ENCODE peak calls at places on chromosomes 12 and 14, in six cellular contexts. I is WTC11, Y is GM12865, M is GM13976, S is ascending aorta, B is breast epithelium. J is an unnamed sample.

GRCh38 chr14:101965796-101966718 is 1.7 kb downstream of the DYNC1H1 start:
- DNase-seq in Y (no peak), I (no peak), S (no peak), B (no peak), M (no peak), J (no peak)

GRCh38 chr14:35341454-35342159 is 49.4 kb downstream of the PSMA6 start:
- DNase-seq in S (peak), Y (no peak), M (peak), I (peak), B (peak), J (peak)

GRCh38 chr14:31025335-31026075 is at the start of gene AP4S1:
- DNase-seq in I (peak), B (peak), Y (peak), M (peak), S (no peak), J (peak)

GRCh38 chr14:27040552-27040951 is 442.7 kb upstream of the NOVA1 start:
- DNase-seq in Y (no peak), B (no peak), M (no peak), S (no peak), I (no peak), J (no peak)

GRCh38 chr12:65465766-65466547 is 187.5 kb downstream of the MSRB3 start:
- DNase-seq in S (no peak), M (no peak), B (no peak), I (no peak), Y (no peak), J (no peak)

GRCh38 chr12:113155641-113156040 is 6.1 kb downstream of the CFAP73 start:
- DNase-seq in I (no peak), B (no peak), S (no peak), Y (no peak), M (no peak), J (no peak)

GRCh38 chr14:93008381-93008780 is 85.4 kb downstream of the CHGA start:
- DNase-seq in B (no peak), I (no peak), Y (no peak), M (no peak), S (no peak), J (no peak)

GRCh38 chr12:116366456-116366776 is 88.9 kb upstream of the MED13L start:
- DNase-seq in M (no peak), S (no peak), B (peak), I (no peak), Y (no peak), J (no peak)

GRCh38 chr14:95340201-95340697 is 20.5 kb upstream of the CLMN start:
- DNase-seq in I (no peak), S (no peak), B (peak), M (no peak), Y (no peak), J (no peak)

GRCh38 chr12:104566244-104566993 is 109.7 kb downstream of the CHST11 start:
- DNase-seq in B (no peak), Y (no peak), M (no peak), I (no peak), S (no peak), J (no peak)

GRCh38 chr14:58272589-58273372 is 25.6 kb upstream of the ARID4A start:
- DNase-seq in M (no peak), I (no peak), B (no peak), S (no peak), Y (peak), J (no peak)

GRCh38 chr14:88225721-88226120 is 97.3 kb downstream of the KCNK10 start:
- DNase-seq in I (no peak), Y (no peak), M (no peak), B (no peak), S (no peak), J (no peak)

GRCh38 chr14:105275267-105275946 is 25.4 kb downstream of the BRF1 start:
- DNase-seq in B (no peak), M (no peak), S (no peak), I (no peak), Y (no peak), J (no peak)

GRCh38 chr12:45439039-45439438 is 223.1 kb downstream of the ANO6 start:
- DNase-seq in M (no peak), B (no peak), Y (no peak), S (no peak), I (no peak), J (no peak)

GRCh38 chr12:41802803-41803202 is 341.9 kb downstream of the GXYLT1 start:
- DNase-seq in Y (no peak), B (no peak), S (no peak), I (no peak), M (no peak), J (no peak)

GRCh38 chr12:9869307-9870161 is at the start of gene CLEC2B:
- DNase-seq in I (no peak), B (no peak), M (no peak), S (no peak), Y (peak), J (no peak)

GRCh38 chr12:60148109-60148508 is 552.3 kb downstream of the SLC16A7 start:
- DNase-seq in Y (no peak), M (no peak), S (no peak), B (no peak), I (no peak), J (no peak)

GRCh38 chr14:86708846-86709339 is 1178.9 kb downstream of the FLRT2 start:
- DNase-seq in B (no peak), I (no peak), M (no peak), Y (no peak), S (no peak), J (no peak)

GRCh38 chr14:95296595-95297365 is 22.9 kb downstream of the CLMN start:
- DNase-seq in S (no peak), Y (no peak), I (no peak), B (no peak), M (no peak), J (no peak)

GRCh38 chr12:120276734-120277133 is 11.2 kb upstream of the PXN start:
- DNase-seq in M (no peak), S (no peak), I (no peak), B (no peak), Y (no peak), J (no peak)

GRCh38 chr14:78448483-78449094 is 278.4 kb downstream of the NRXN3 start:
- DNase-seq in M (peak), S (no peak), B (no peak), I (peak), Y (peak), J (peak)
- TF ChIP-seq CTCF in M (peak), S (no peak), B (no peak), I (peak), Y (peak), J (no peak)

DNA sequence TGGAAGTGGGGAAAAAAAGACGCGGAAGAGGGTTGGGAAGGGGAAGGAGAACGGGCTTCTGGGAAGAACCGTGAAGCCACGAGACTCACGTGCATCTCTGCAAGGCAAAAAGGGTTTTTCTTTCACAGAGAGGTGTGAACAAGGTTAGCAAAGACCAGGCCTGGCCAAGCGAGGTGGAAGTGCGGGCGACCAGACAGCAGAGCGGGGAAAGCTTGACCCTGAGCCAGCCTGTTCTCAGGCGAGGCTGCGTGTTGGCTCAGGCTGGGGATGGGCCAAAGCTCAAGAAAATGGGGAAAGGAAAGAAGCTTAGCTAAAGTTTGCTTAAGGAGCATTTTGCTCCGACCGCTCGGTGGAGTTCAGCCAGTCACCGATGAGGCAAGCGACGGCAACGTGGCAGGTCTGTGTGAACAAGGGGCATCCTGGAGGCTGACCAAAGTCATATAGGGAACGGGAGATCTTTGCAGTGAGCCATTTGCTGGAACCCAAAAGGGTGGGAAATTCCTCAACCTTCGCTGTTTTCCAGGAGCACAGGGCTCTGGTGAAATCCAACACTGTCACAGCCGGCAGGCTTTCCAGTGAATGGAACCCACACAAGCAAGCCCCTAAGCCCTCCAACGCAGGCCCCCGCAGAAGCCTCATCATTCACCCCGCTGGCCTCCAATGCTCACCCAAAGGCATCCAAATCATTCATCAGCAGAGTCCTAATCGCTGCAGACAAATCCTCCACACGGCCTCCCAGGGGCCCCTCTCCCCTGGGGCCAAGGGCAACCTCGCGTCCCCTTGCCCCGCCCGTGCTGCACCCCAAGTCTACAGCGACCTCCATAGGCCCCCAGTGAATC is 793 bp downstream of the ZNF605 start:
- DNase-seq in B (no peak), I (no peak), Y (peak), S (no peak), M (peak), J (no peak)
- TF ChIP-seq CTCF in B (no peak), I (no peak), Y (peak), S (no peak), M (peak), J (no peak)

DNA sequence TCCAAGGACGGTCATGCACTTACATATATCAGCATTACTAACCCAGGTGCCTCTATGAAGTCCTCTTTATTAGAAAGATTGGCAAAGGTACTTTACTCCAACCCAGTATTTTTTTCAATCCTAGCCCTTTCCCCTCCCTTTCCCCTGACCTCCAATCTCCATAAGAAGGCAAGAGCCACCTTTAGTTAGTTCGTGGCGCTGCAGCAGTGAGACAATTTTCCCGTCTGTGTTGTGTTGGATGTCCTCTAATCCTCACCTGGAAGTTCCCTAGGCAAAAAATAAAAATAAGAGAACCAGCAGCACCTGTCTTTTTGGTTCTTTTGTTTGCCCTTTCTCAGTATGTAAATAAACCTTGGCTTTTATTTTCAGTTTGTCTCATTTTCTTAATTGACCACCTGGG is 439.6 kb upstream of the LRFN5 start:
- DNase-seq in I (no peak), Y (no peak), M (no peak), B (no peak), S (no peak), J (no peak)
- TF ChIP-seq CTCF in I (no peak), Y (no peak), M (no peak), B (no peak), S (no peak), J (no peak)

GRCh38 chr12:83122623-83122934 is 435.9 kb downstream of the TMTC2 start:
- DNase-seq in I (no peak), M (no peak), B (no peak), Y (no peak), S (no peak), J (no peak)

GRCh38 chr12:83123039-83123438 is 436.3 kb downstream of the TMTC2 start:
- DNase-seq in S (no peak), M (no peak), Y (no peak), I (no peak), B (no peak), J (no peak)

GRCh38 chr12:83130178-83130577 is 443.5 kb downstream of the TMTC2 start:
- DNase-seq in B (no peak), M (no peak), I (no peak), Y (no peak), S (no peak), J (no peak)

GRCh38 chr12:83128529-83128928 is 441.8 kb downstream of the TMTC2 start:
- DNase-seq in M (no peak), I (no peak), B (no peak), Y (no peak), S (no peak), J (no peak)
- TF ChIP-seq CTCF in M (no peak), I (no peak), B (no peak), Y (no peak), S (no peak), J (no peak)

GRCh38 chr12:98022961-98023360 is 492.4 kb upstream of the TMPO start:
- DNase-seq in M (no peak), Y (no peak), S (no peak), B (no peak), I (no peak), J (no peak)
- TF ChIP-seq CTCF in M (no peak), Y (no peak), S (no peak), B (no peak), I (no peak), J (no peak)

GRCh38 chr12:96131230-96131788 is 62.9 kb upstream of the ELK3 start:
- DNase-seq in M (no peak), I (no peak), S (no peak), B (no peak), Y (no peak), J (no peak)

GRCh38 chr12:96130396-96131059 is 63.6 kb upstream of the ELK3 start:
- DNase-seq in Y (no peak), B (no peak), M (no peak), S (no peak), I (no peak), J (no peak)

GRCh38 chr12:96136129-96136528 is 58.0 kb upstream of the ELK3 start:
- DNase-seq in M (no peak), B (peak), Y (no peak), I (no peak), S (no peak), J (no peak)

GRCh38 chr12:96134200-96134599 is 60.0 kb upstream of the ELK3 start:
- DNase-seq in M (no peak), S (no peak), B (no peak), Y (no peak), I (no peak), J (no peak)

GRCh38 chr12:96132819-96133218 is 61.4 kb upstream of the ELK3 start:
- DNase-seq in B (no peak), Y (peak), M (no peak), S (no peak), I (no peak), J (no peak)
- TF ChIP-seq CTCF in B (no peak), Y (no peak), M (no peak), S (no peak), I (no peak), J (no peak)

GRCh38 chr12:107761502-107761904 is 566 bp upstream of the PRDM4 start:
- DNase-seq in I (no peak), S (no peak), M (no peak), B (no peak), Y (no peak), J (no peak)

GRCh38 chr12:107759410-107759809 is 1.5 kb downstream of the PRDM4 start:
- DNase-seq in Y (peak), I (no peak), S (no peak), M (no peak), B (no peak), J (no peak)

GRCh38 chr12:107762874-107763273 is 1.9 kb upstream of the PRDM4 start:
- DNase-seq in I (no peak), B (no peak), S (no peak), Y (no peak), M (no peak), J (no peak)

GRCh38 chr12:107760207-107760816 is 625 bp downstream of the PRDM4 start:
- DNase-seq in Y (peak), M (peak), I (peak), B (peak), S (no peak), J (peak)

DNA sequence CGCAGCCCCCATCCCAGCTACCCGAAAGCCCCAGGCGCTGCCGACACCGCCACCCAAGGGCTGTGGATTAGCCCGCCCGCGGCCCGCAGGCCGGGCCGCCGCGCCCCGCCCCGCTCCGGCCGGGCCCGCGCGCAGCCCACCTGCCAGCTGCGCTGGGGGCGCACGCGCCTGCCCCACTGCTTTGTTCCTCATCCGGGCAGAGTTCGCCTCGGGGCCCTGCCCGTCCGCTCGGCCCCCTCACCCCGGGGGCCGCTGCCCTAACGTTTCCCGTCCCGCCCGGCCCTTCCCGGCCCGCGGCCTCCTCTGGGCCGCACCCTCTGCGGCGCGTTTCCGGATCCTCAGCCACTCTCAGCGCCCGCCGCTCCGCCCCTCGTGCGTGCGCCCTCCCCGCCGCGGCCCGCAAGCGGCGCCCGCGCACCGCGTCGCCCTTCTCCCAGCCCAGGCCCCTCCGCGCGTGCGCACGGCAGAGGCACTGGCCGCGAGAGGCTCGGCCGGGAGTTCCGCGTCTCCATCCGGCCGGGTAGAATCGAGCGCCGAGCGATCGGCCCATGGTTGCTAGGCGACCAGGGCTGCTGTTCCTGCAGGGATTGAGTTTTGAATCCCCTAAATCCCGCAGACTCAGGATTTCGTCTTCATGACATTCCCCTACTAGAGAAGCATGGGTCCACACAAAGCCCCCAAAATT is at the start of gene PRDM4:
- DNase-seq in M (peak), Y (peak), B (peak), S (peak), I (peak), J (peak)
- TF ChIP-seq CTCF in M (peak), Y (peak), B (no peak), S (peak), I (no peak), J (no peak)

DNA sequence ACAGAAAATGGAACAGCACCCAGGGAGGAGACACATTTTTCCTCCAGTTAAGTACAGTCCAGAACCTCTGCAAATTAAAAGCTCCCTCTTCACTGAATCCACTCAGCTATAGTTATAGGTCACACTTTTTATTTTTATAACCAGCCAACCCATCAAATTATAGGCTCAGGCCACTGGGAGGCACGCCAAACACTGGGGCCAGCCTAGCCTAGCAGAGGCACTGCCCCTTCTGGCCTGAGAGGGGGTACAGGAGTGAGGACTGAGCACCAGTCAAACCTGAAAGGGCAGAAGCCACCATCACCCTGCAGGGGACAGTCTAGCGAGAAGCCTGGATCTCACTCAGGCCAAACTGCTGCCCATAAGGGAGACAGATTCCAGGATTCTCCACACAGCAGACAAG is 19.3 kb downstream of the FMNL3 start:
- DNase-seq in M (no peak), B (no peak), S (no peak), I (peak), Y (no peak), J (no peak)
- TF ChIP-seq CTCF in M (no peak), B (no peak), S (no peak), I (no peak), Y (no peak), J (no peak)

DNA sequence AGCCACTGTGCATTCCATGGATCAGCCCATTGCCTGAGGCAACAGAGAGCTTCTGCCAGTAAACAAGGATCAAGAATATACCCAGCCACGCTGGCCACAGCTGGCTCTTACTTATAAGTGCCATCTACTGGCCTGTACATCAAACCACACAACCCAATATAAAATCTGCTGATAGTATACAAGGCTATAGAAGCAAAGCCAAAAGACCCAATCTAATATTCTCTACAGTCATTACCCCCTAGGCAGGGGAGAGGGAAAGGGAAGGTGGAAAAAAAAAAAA is 4.4 kb upstream of the FAM186B start:
- DNase-seq in Y (no peak), B (no peak), S (no peak), M (no peak), I (no peak), J (no peak)
- TF ChIP-seq CTCF in Y (no peak), B (no peak), S (no peak), M (no peak), I (no peak), J (no peak)

J was measured in omental fat pad.